ENCODE peak calls at places on chromosomes 1 and 21, in eight cellular contexts. One of them, this sample, is unnamed.

GRCh38 chr1:224592636-224593579 is 23.2 kb upstream of the CNIH3 start:
- DNase-seq in dorsolateral prefrontal cortex: no peak
- DNase-seq in adipocyte: peak; percentile 84
- DNase-seq in stimulated activated CD8-positive, alpha-beta memory T cell treated with anti-CD3 and anti-CD28 coated beads, Interleukin-12 subunit alpha, Interleukin-12 subunit beta, amount 100 ng/mL, for 4 hours: no peak
- DNase-seq in NCI-H1436: no peak
- DNase-seq in cardiac muscle cell: no peak
- DNase-seq in right lobe of liver: no peak
- DNase-seq in activated T-cell treated with anti-CD3 and anti-CD28 coated beads for 24 hours: no peak
- DNase-seq in this sample: no peak

GRCh38 chr1:178868700-178869099 is 2.2 kb downstream of the ANGPTL1 start:
- DNase-seq in dorsolateral prefrontal cortex: no peak
- DNase-seq in adipocyte: no peak
- DNase-seq in stimulated activated CD8-positive, alpha-beta memory T cell treated with anti-CD3 and anti-CD28 coated beads, Interleukin-12 subunit alpha, Interleukin-12 subunit beta, amount 100 ng/mL, for 4 hours: no peak
- DNase-seq in NCI-H1436: no peak
- DNase-seq in cardiac muscle cell: no peak
- DNase-seq in right lobe of liver: no peak
- DNase-seq in activated T-cell treated with anti-CD3 and anti-CD28 coated beads for 24 hours: no peak
- DNase-seq in this sample: no peak

GRCh38 chr1:90719321-90720136 is 2.4 kb upstream of the BARHL2 start:
- DNase-seq in dorsolateral prefrontal cortex: no peak
- DNase-seq in adipocyte: no peak
- DNase-seq in stimulated activated CD8-positive, alpha-beta memory T cell treated with anti-CD3 and anti-CD28 coated beads, Interleukin-12 subunit alpha, Interleukin-12 subunit beta, amount 100 ng/mL, for 4 hours: no peak
- DNase-seq in NCI-H1436: no peak
- DNase-seq in cardiac muscle cell: no peak
- DNase-seq in right lobe of liver: no peak
- DNase-seq in activated T-cell treated with anti-CD3 and anti-CD28 coated beads for 24 hours: no peak
- DNase-seq in this sample: no peak

GRCh38 chr1:181541947-181542346 is 58.6 kb downstream of the CACNA1E start:
- DNase-seq in dorsolateral prefrontal cortex: no peak
- DNase-seq in adipocyte: no peak
- DNase-seq in stimulated activated CD8-positive, alpha-beta memory T cell treated with anti-CD3 and anti-CD28 coated beads, Interleukin-12 subunit alpha, Interleukin-12 subunit beta, amount 100 ng/mL, for 4 hours: no peak
- DNase-seq in NCI-H1436: no peak
- DNase-seq in cardiac muscle cell: peak; percentile 33
- DNase-seq in right lobe of liver: no peak
- DNase-seq in activated T-cell treated with anti-CD3 and anti-CD28 coated beads for 24 hours: no peak
- DNase-seq in this sample: no peak

GRCh38 chr21:28871388-28872015 is 121.2 kb downstream of the LTN1 start:
- DNase-seq in dorsolateral prefrontal cortex: no peak
- DNase-seq in adipocyte: no peak
- DNase-seq in stimulated activated CD8-positive, alpha-beta memory T cell treated with anti-CD3 and anti-CD28 coated beads, Interleukin-12 subunit alpha, Interleukin-12 subunit beta, amount 100 ng/mL, for 4 hours: no peak
- DNase-seq in NCI-H1436: no peak
- DNase-seq in cardiac muscle cell: no peak
- DNase-seq in right lobe of liver: no peak
- DNase-seq in activated T-cell treated with anti-CD3 and anti-CD28 coated beads for 24 hours: no peak
- DNase-seq in this sample: no peak

GRCh38 chr1:32828341-32828740 is 10.9 kb downstream of the S100PBP start:
- DNase-seq in dorsolateral prefrontal cortex: no peak
- DNase-seq in adipocyte: peak; percentile 26
- DNase-seq in stimulated activated CD8-positive, alpha-beta memory T cell treated with anti-CD3 and anti-CD28 coated beads, Interleukin-12 subunit alpha, Interleukin-12 subunit beta, amount 100 ng/mL, for 4 hours: no peak
- DNase-seq in NCI-H1436: no peak
- DNase-seq in cardiac muscle cell: no peak
- DNase-seq in right lobe of liver: no peak
- DNase-seq in activated T-cell treated with anti-CD3 and anti-CD28 coated beads for 24 hours: no peak
- DNase-seq in this sample: no peak

GRCh38 chr1:56803561-56804156 is 15.5 kb downstream of the FYB2 start:
- DNase-seq in dorsolateral prefrontal cortex: no peak
- DNase-seq in adipocyte: no peak
- DNase-seq in stimulated activated CD8-positive, alpha-beta memory T cell treated with anti-CD3 and anti-CD28 coated beads, Interleukin-12 subunit alpha, Interleukin-12 subunit beta, amount 100 ng/mL, for 4 hours: no peak
- DNase-seq in NCI-H1436: no peak
- DNase-seq in cardiac muscle cell: peak; percentile 62
- DNase-seq in right lobe of liver: peak; percentile 22
- DNase-seq in activated T-cell treated with anti-CD3 and anti-CD28 coated beads for 24 hours: no peak
- DNase-seq in this sample: peak; percentile 30

GRCh38 chr1:119341372-119341947 is 27.1 kb upstream of the HAO2 start:
- DNase-seq in dorsolateral prefrontal cortex: no peak
- DNase-seq in adipocyte: no peak
- DNase-seq in stimulated activated CD8-positive, alpha-beta memory T cell treated with anti-CD3 and anti-CD28 coated beads, Interleukin-12 subunit alpha, Interleukin-12 subunit beta, amount 100 ng/mL, for 4 hours: no peak
- DNase-seq in NCI-H1436: no peak
- DNase-seq in cardiac muscle cell: no peak
- DNase-seq in right lobe of liver: no peak
- DNase-seq in activated T-cell treated with anti-CD3 and anti-CD28 coated beads for 24 hours: no peak
- DNase-seq in this sample: no peak

GRCh38 chr1:212284332-212284743 is 872 bp upstream of the PPP2R5A start:
- DNase-seq in dorsolateral prefrontal cortex: no peak
- DNase-seq in adipocyte: no peak
- DNase-seq in stimulated activated CD8-positive, alpha-beta memory T cell treated with anti-CD3 and anti-CD28 coated beads, Interleukin-12 subunit alpha, Interleukin-12 subunit beta, amount 100 ng/mL, for 4 hours: no peak
- DNase-seq in NCI-H1436: no peak
- DNase-seq in cardiac muscle cell: no peak
- DNase-seq in right lobe of liver: no peak
- DNase-seq in activated T-cell treated with anti-CD3 and anti-CD28 coated beads for 24 hours: no peak
- DNase-seq in this sample: no peak

GRCh38 chr1:186143521-186143920 is 231.5 kb downstream of the TPR start:
- DNase-seq in dorsolateral prefrontal cortex: no peak
- DNase-seq in adipocyte: no peak
- DNase-seq in stimulated activated CD8-positive, alpha-beta memory T cell treated with anti-CD3 and anti-CD28 coated beads, Interleukin-12 subunit alpha, Interleukin-12 subunit beta, amount 100 ng/mL, for 4 hours: no peak
- DNase-seq in NCI-H1436: no peak
- DNase-seq in cardiac muscle cell: no peak
- DNase-seq in right lobe of liver: no peak
- DNase-seq in activated T-cell treated with anti-CD3 and anti-CD28 coated beads for 24 hours: no peak
- DNase-seq in this sample: no peak

GRCh38 chr1:154406572-154406879 is 1.4 kb downstream of the IL6R start:
- DNase-seq in dorsolateral prefrontal cortex: no peak
- DNase-seq in adipocyte: no peak
- DNase-seq in stimulated activated CD8-positive, alpha-beta memory T cell treated with anti-CD3 and anti-CD28 coated beads, Interleukin-12 subunit alpha, Interleukin-12 subunit beta, amount 100 ng/mL, for 4 hours: no peak
- DNase-seq in NCI-H1436: no peak
- DNase-seq in cardiac muscle cell: no peak
- DNase-seq in right lobe of liver: no peak
- DNase-seq in activated T-cell treated with anti-CD3 and anti-CD28 coated beads for 24 hours: no peak
- DNase-seq in this sample: no peak

GRCh38 chr1:18900303-18900841 is 2.0 kb downstream of the ALDH4A1 start:
- DNase-seq in dorsolateral prefrontal cortex: no peak
- DNase-seq in adipocyte: peak; percentile 92
- DNase-seq in stimulated activated CD8-positive, alpha-beta memory T cell treated with anti-CD3 and anti-CD28 coated beads, Interleukin-12 subunit alpha, Interleukin-12 subunit beta, amount 100 ng/mL, for 4 hours: no peak
- DNase-seq in NCI-H1436: no peak
- DNase-seq in cardiac muscle cell: no peak
- DNase-seq in right lobe of liver: peak; percentile 68
- DNase-seq in activated T-cell treated with anti-CD3 and anti-CD28 coated beads for 24 hours: no peak
- DNase-seq in this sample: no peak

GRCh38 chr1:209513226-209513625 is 70.3 kb upstream of the CAMK1G start:
- DNase-seq in dorsolateral prefrontal cortex: no peak
- DNase-seq in adipocyte: peak; percentile 17
- DNase-seq in stimulated activated CD8-positive, alpha-beta memory T cell treated with anti-CD3 and anti-CD28 coated beads, Interleukin-12 subunit alpha, Interleukin-12 subunit beta, amount 100 ng/mL, for 4 hours: no peak
- DNase-seq in NCI-H1436: peak; percentile 38
- DNase-seq in cardiac muscle cell: peak; percentile 61
- DNase-seq in right lobe of liver: no peak
- DNase-seq in activated T-cell treated with anti-CD3 and anti-CD28 coated beads for 24 hours: no peak
- DNase-seq in this sample: peak; percentile 64

GRCh38 chr1:94628174-94628843 is 86.8 kb upstream of the F3 start:
- DNase-seq in dorsolateral prefrontal cortex: no peak
- DNase-seq in adipocyte: no peak
- DNase-seq in stimulated activated CD8-positive, alpha-beta memory T cell treated with anti-CD3 and anti-CD28 coated beads, Interleukin-12 subunit alpha, Interleukin-12 subunit beta, amount 100 ng/mL, for 4 hours: no peak
- DNase-seq in NCI-H1436: no peak
- DNase-seq in cardiac muscle cell: no peak
- DNase-seq in right lobe of liver: no peak
- DNase-seq in activated T-cell treated with anti-CD3 and anti-CD28 coated beads for 24 hours: no peak
- DNase-seq in this sample: no peak

GRCh38 chr1:214282696-214283225 is 1.8 kb downstream of the SMYD2 start:
- DNase-seq in dorsolateral prefrontal cortex: no peak
- DNase-seq in adipocyte: no peak
- DNase-seq in stimulated activated CD8-positive, alpha-beta memory T cell treated with anti-CD3 and anti-CD28 coated beads, Interleukin-12 subunit alpha, Interleukin-12 subunit beta, amount 100 ng/mL, for 4 hours: peak; percentile 1
- DNase-seq in NCI-H1436: no peak
- DNase-seq in cardiac muscle cell: no peak
- DNase-seq in right lobe of liver: no peak
- DNase-seq in activated T-cell treated with anti-CD3 and anti-CD28 coated beads for 24 hours: peak; percentile 11
- DNase-seq in this sample: no peak

GRCh38 chr1:77545970-77546369 is 136.5 kb downstream of the ZZZ3 start:
- DNase-seq in dorsolateral prefrontal cortex: no peak
- DNase-seq in adipocyte: no peak
- DNase-seq in stimulated activated CD8-positive, alpha-beta memory T cell treated with anti-CD3 and anti-CD28 coated beads, Interleukin-12 subunit alpha, Interleukin-12 subunit beta, amount 100 ng/mL, for 4 hours: no peak
- DNase-seq in NCI-H1436: no peak
- DNase-seq in cardiac muscle cell: no peak
- DNase-seq in right lobe of liver: no peak
- DNase-seq in activated T-cell treated with anti-CD3 and anti-CD28 coated beads for 24 hours: no peak
- DNase-seq in this sample: no peak

GRCh38 chr1:117638141-117638540 is 32.3 kb downstream of the TENT5C start:
- DNase-seq in dorsolateral prefrontal cortex: no peak
- DNase-seq in adipocyte: no peak
- DNase-seq in stimulated activated CD8-positive, alpha-beta memory T cell treated with anti-CD3 and anti-CD28 coated beads, Interleukin-12 subunit alpha, Interleukin-12 subunit beta, amount 100 ng/mL, for 4 hours: no peak
- DNase-seq in NCI-H1436: no peak
- DNase-seq in cardiac muscle cell: no peak
- DNase-seq in right lobe of liver: no peak
- DNase-seq in activated T-cell treated with anti-CD3 and anti-CD28 coated beads for 24 hours: no peak
- DNase-seq in this sample: no peak

This sample was measured in NCI-H345.